ENCODE peak calls at places on chromosomes 1 and 21, in five cellular contexts. B is amniotic stem cell; P is pons; F is stimulated activated CD4-positive, alpha-beta T cell treated with anti-CD3 and anti-CD28 coated beads, Interleukin-1b, Interleukin-23, amount 100 ng/mL, for 4 hours; A is SW 1271. S is an unnamed sample.

GRCh38 chr1:38129971-38130370 is 83.4 kb upstream of the POU3F1 start:
- DNase-seq in B (no peak), P (no peak), A (no peak), F (no peak), S (no peak)

GRCh38 chr1:66752000-66752592 is at the start of gene DYNLT5:
- DNase-seq in A (no peak), P (peak; percentile 41), B (no peak), F (no peak), S (no peak)

GRCh38 chr1:69523032-69523431 is 44.7 kb upstream of the LRRC7 start:
- DNase-seq in A (no peak), P (no peak), B (peak; percentile 32), F (no peak), S (no peak)

GRCh38 chr1:230849451-230850194 is 18.7 kb downstream of the C1orf198 start:
- DNase-seq in F (no peak), B (peak; percentile 80), A (no peak), P (peak; percentile 64), S (peak; percentile 81)

GRCh38 chr1:31745071-31745897 is 18.9 kb downstream of the ADGRB2 start:
- DNase-seq in P (peak; percentile 56), F (peak; percentile 34), B (peak; percentile 31), A (no peak), S (peak; percentile 62)

GRCh38 chr1:230070321-230071208 is 3.5 kb downstream of the GALNT2 start:
- DNase-seq in A (no peak), P (no peak), F (no peak), B (no peak), S (no peak)

GRCh38 chr1:202155478-202156021 is 4.9 kb downstream of the PTPN7 start:
- DNase-seq in F (no peak), A (no peak), P (no peak), B (no peak), S (no peak)

GRCh38 chr1:151716771-151717631 is at the start of gene CELF3:
- DNase-seq in F (no peak), B (no peak), A (no peak), P (peak; percentile 41), S (peak; percentile 97)

GRCh38 chr1:219555802-219556201 is 57.1 kb downstream of the ZC3H11B start:
- DNase-seq in A (no peak), F (no peak), B (no peak), P (peak; percentile 92), S (no peak)

GRCh38 chr1:11507309-11507708 is 28.4 kb downstream of the DISP3 start:
- DNase-seq in F (no peak), P (no peak), A (no peak), B (no peak), S (peak; percentile 65)

GRCh38 chr1:182119631-182120030 is 58.1 kb upstream of the ZNF648 start:
- DNase-seq in A (no peak), F (no peak), P (no peak), B (no peak), S (no peak)

GRCh38 chr1:212108981-212109380 is 73.4 kb downstream of the DTL start:
- DNase-seq in B (no peak), P (no peak), A (no peak), F (no peak), S (no peak)

GRCh38 chr1:180168786-180169640 is 14.3 kb downstream of the QSOX1 start:
- DNase-seq in P (no peak), F (no peak), B (no peak), A (no peak), S (peak; percentile 32)

GRCh38 chr1:81670286-81670685 is 130.4 kb upstream of the ADGRL2 start:
- DNase-seq in B (peak; percentile 56), A (no peak), P (peak; percentile 72), F (no peak), S (peak; percentile 68)

GRCh38 chr1:216184281-216184680 is 239.0 kb downstream of the USH2A start:
- DNase-seq in B (no peak), F (no peak), A (no peak), P (no peak), S (peak; percentile 36)

GRCh38 chr1:222529181-222529580 is 18.7 kb downstream of the HHIPL2 start:
- DNase-seq in B (no peak), P (no peak), F (no peak), A (no peak), S (no peak)

GRCh38 chr21:43578677-43579313 is 80.5 kb downstream of the HSF2BP start:
- DNase-seq in P (no peak), B (no peak), F (no peak), A (no peak), S (no peak)

GRCh38 chr1:180907313-180908055 is 5.2 kb upstream of the KIAA1614 start:
- DNase-seq in P (no peak), A (no peak), F (no peak), B (no peak), S (no peak)

GRCh38 chr1:12552951-12553921 is 64.8 kb downstream of the DHRS3 start:
- DNase-seq in P (no peak), F (no peak), A (no peak), B (no peak), S (peak; percentile 69)

GRCh38 chr1:219415915-219416314 is 197.0 kb downstream of the ZC3H11B start:
- DNase-seq in A (no peak), B (no peak), F (no peak), P (no peak), S (no peak)

GRCh38 chr1:9289090-9289534 is 3.6 kb upstream of the SPSB1 start:
- DNase-seq in F (peak; percentile 90), B (no peak), P (no peak), A (peak; percentile 26), S (peak; percentile 51)

GRCh38 chr1:72037745-72038343 is 244.5 kb downstream of the NEGR1 start:
- DNase-seq in A (no peak), B (peak; percentile 11), F (no peak), P (peak; percentile 68), S (peak; percentile 37)

GRCh38 chr1:207883660-207884245 is 27.2 kb downstream of the CD34 start:
- DNase-seq in B (no peak), P (no peak), A (no peak), F (no peak), S (peak; percentile 54)

GRCh38 chr1:3469104-3469848 is 14.8 kb downstream of the ARHGEF16 start:
- DNase-seq in B (no peak), A (no peak), P (no peak), F (no peak), S (no peak)

GRCh38 chr1:156796340-156797097 is 20.1 kb downstream of the SH2D2A start:
- DNase-seq in F (no peak), A (no peak), B (no peak), P (no peak), S (no peak)

GRCh38 chr1:71047635-71048607 is at the start of gene PTGER3:
- DNase-seq in P (no peak), B (no peak), A (no peak), F (peak; percentile 32), S (no peak)

GRCh38 chr1:219567341-219567947 is 45.5 kb downstream of the ZC3H11B start:
- DNase-seq in A (no peak), B (peak; percentile 25), F (no peak), P (peak; percentile 69), S (peak; percentile 3)

GRCh38 chr1:28144203-28145135 is 32.0 kb downstream of the PTAFR start:
- DNase-seq in B (no peak), F (no peak), A (no peak), P (no peak), S (no peak)

GRCh38 chr1:8259498-8260290 is 58.2 kb upstream of the SLC45A1 start:
- DNase-seq in A (no peak), B (peak; percentile 25), F (no peak), P (no peak), S (no peak)

GRCh38 chr1:48469616-48470500 is 2.1 kb downstream of the SPATA6 start:
- DNase-seq in F (no peak), P (peak; percentile 92), B (no peak), A (no peak), S (no peak)